ENCODE peak calls at places on chromosomes 6 and 20, in five cellular contexts. O is RWPE1; F is nephron progenitor cell; V is CD8-positive, alpha-beta T cell; B is colonic mucosa. P is an unnamed sample.

GRCh38 chr6:44226368-44227137 is 3.2 kb downstream of the SLC29A1 start:
- DNase-seq in O (no peak), F (peak), V (no peak), B (no peak), P (no peak)

GRCh38 chr20:33387177-33387576 is 14.1 kb downstream of the CDK5RAP1 start:
- DNase-seq in O (peak), F (no peak), V (no peak), B (no peak), P (no peak)

GRCh38 chr6:158771399-158772158 is 47.6 kb downstream of the EZR start:
- DNase-seq in O (no peak), F (no peak), V (no peak), B (no peak), P (no peak)

GRCh38 chr20:9503530-9504251 is 10.7 kb upstream of the LAMP5 start:
- DNase-seq in O (no peak), F (no peak), V (no peak), B (no peak), P (no peak)

GRCh38 chr20:40865095-40865494 is 163.5 kb upstream of the TOP1 start:
- DNase-seq in O (no peak), F (no peak), V (no peak), B (no peak), P (no peak)

GRCh38 chr20:32013326-32013725 is 3.1 kb downstream of the CCM2L start:
- DNase-seq in O (no peak), F (no peak), V (no peak), B (no peak), P (no peak)

GRCh38 chr6:144335914-144336313 is 50.8 kb downstream of the UTRN start:
- DNase-seq in O (no peak), F (no peak), V (no peak), B (no peak), P (no peak)

GRCh38 chr6:52881996-52882841 is 27.3 kb downstream of the GSTA3 start:
- DNase-seq in O (peak), F (peak), V (peak), B (peak), P (peak)

GRCh38 chr6:135062735-135063134 is 8.1 kb upstream of the HBS1L start:
- DNase-seq in O (no peak), F (no peak), V (no peak), B (peak), P (no peak)

DNA sequence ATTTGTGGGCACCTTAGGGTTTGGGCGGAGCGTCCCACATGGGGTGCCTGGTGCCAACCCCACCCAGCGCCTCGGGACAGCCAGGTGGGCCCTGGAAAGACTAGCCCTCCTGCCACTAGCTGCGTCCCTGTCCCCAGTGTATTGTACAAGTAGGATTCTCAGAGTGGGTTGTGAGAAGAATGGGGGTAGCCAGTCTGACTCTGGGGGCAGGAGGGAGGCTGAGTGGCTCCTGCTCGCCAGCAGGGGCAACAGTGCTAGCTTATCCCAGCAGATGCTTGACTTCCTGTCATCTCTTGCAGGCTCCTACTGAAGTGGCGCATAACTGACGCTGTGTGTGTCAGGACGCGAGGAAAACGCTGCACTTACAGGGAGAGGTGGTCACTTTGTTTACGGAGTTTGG is 9.3 kb downstream of the PSMA7 start:
- DNase-seq in O (no peak), F (no peak), V (no peak), B (no peak), P (no peak)
- TF ChIP-seq CTCF in O (no peak), F (no peak), V (no peak), B (no peak), P (no peak)

GRCh38 chr20:23441850-23442313 is 2.4 kb downstream of the CSTL1 start:
- DNase-seq in O (peak), F (peak), V (peak), B (peak), P (peak)
- TF ChIP-seq CTCF in O (peak), F (peak), V (peak), B (peak), P (peak)

DNA sequence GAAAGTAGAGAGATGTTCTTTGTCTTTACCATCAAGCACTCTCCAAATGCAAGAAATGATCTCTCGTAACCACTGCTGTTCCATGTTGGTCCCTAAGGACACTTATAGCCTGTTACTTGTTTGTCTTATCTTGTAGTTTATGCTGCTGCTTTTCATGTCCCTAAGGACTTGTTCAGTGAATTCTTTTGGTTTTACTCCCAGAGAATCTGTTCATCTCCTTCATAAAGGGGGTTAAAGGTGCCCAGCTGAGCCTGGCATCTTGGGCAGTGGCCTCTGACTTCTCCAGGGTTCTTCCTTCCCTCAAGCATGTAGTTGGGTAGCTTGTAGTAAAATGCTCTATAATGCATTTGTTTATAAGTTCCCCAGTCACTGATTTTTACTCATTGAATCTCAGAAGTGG is 864 bp upstream of the PKIG start:
- DNase-seq in O (no peak), F (no peak), V (no peak), B (no peak), P (no peak)
- TF ChIP-seq CTCF in O (no peak), F (no peak), V (no peak), B (no peak), P (no peak)

DNA sequence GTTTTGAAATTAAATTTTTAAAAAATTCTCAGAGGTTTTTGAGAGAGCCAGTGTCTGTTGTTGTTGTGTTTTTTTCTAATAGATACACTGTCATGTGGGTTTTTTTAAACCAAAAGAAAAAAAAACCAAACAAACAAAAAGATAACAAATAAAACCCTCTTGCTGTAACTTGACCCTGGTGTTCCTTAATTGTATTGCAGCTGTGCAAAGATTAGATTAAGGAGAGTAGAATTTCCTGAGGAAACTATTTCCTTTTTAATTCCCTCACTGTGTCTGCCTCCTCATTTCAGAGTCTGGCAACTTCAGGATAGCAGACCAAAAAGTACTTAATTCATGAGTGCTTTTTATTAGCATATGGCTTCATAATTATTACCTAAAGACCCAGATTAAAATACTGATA is 281.9 kb downstream of the EPM2A start:
- DNase-seq in O (peak), F (no peak), V (no peak), B (no peak), P (no peak)
- TF ChIP-seq CTCF in O (peak), F (peak), V (peak), B (no peak), P (peak)

GRCh38 chr6:168605964-168606363 is 165.0 kb downstream of the SMOC2 start:
- DNase-seq in O (peak), F (no peak), V (no peak), B (no peak), P (no peak)
- TF ChIP-seq CTCF in O (no peak), F (no peak), V (no peak), B (no peak), P (no peak)